ENCODE peak calls at places on chromosomes 1 and 21, in four cellular contexts. J is MM.1S, Q is stomach, H is aorta. U is an unnamed sample.

GRCh38 chr21:14548751-14549150 is 2.6 kb upstream of the SAMSN1 start:
- DNase-seq in H (no peak), Q (no peak), J (no peak), U (no peak)

GRCh38 chr1:216905052-216905580 is 181.9 kb upstream of the ESRRG start:
- DNase-seq in H (no peak), J (no peak), Q (no peak), U (no peak)

GRCh38 chr1:115840615-115841460 is at the start of gene NHLH2:
- DNase-seq in Q (no peak), J (no peak), H (no peak), U (no peak)

GRCh38 chr1:3735683-3736070 is 16.6 kb upstream of the CCDC27 start:
- DNase-seq in Q (no peak), H (no peak), J (no peak), U (no peak)

GRCh38 chr1:145983206-145983675 is 13.1 kb downstream of the TXNIP start:
- DNase-seq in H (no peak), Q (peak), J (no peak), U (peak)

GRCh38 chr1:27862671-27863551 is 9.4 kb upstream of the THEMIS2 start:
- DNase-seq in H (no peak), J (no peak), Q (no peak), U (no peak)

GRCh38 chr1:225933072-225933471 is 7.9 kb downstream of the LEFTY2 start:
- DNase-seq in H (no peak), J (no peak), Q (no peak), U (no peak)

GRCh38 chr1:110011527-110012041 is 22.8 kb upstream of the STRIP1 start:
- DNase-seq in H (no peak), J (peak), Q (peak), U (no peak)

GRCh38 chr1:226640737-226641136 is 92.2 kb downstream of the STUM start:
- DNase-seq in H (peak), Q (no peak), J (no peak), U (no peak)

GRCh38 chr1:166133857-166134256 is 32.9 kb downstream of the FAM78B start:
- DNase-seq in H (no peak), Q (no peak), J (no peak), U (no peak)

GRCh38 chr1:160046494-160047115 is 14.8 kb upstream of the PIGM start:
- DNase-seq in J (peak), H (no peak), Q (peak), U (peak)

GRCh38 chr1:111988377-111988742 is 1.1 kb downstream of the KCND3 start:
- DNase-seq in Q (no peak), H (no peak), J (no peak), U (no peak)

GRCh38 chr1:161177112-161177935 is at the start of gene B4GALT3:
- DNase-seq in J (peak), H (peak), Q (peak), U (peak)

GRCh38 chr1:24289937-24290595 is 29.1 kb upstream of the GRHL3 start:
- DNase-seq in Q (peak), J (no peak), H (peak), U (peak)

GRCh38 chr1:39529901-39530535 is 38.6 kb downstream of the BMP8A start:
- DNase-seq in H (no peak), J (no peak), Q (no peak), U (no peak)

GRCh38 chr1:31064685-31065309 is 720 bp downstream of the PUM1 start:
- DNase-seq in J (peak), Q (no peak), H (peak), U (no peak)

GRCh38 chr1:30088594-30089556 is 634.5 kb downstream of the MATN1 start:
- DNase-seq in J (no peak), H (no peak), Q (no peak), U (no peak)

GRCh38 chr1:47684518-47684917 is 246.7 kb downstream of the FOXD2 start:
- DNase-seq in J (no peak), Q (no peak), H (no peak), U (no peak)

GRCh38 chr1:89260575-89261275 is 11.9 kb downstream of the GBP5 start:
- DNase-seq in Q (no peak), J (no peak), H (no peak), U (no peak)
- H3K27ac ChIP-seq in Q (no peak), J (no peak), H (no peak), U (no peak)

GRCh38 chr1:168610111-168610510 is 33.7 kb downstream of the XCL1 start:
- DNase-seq in Q (no peak), H (no peak), J (no peak), U (no peak)
- H3K4me3 ChIP-seq in Q (no peak), H (no peak), J (no peak), U (no peak)

GRCh38 chr1:232629250-232630046 is 485 bp downstream of the SIPA1L2 start:
- DNase-seq in H (peak), Q (no peak), J (no peak), U (peak)
- H3K27ac ChIP-seq in H (no peak), Q (peak), J (no peak), U (no peak)

DNA sequence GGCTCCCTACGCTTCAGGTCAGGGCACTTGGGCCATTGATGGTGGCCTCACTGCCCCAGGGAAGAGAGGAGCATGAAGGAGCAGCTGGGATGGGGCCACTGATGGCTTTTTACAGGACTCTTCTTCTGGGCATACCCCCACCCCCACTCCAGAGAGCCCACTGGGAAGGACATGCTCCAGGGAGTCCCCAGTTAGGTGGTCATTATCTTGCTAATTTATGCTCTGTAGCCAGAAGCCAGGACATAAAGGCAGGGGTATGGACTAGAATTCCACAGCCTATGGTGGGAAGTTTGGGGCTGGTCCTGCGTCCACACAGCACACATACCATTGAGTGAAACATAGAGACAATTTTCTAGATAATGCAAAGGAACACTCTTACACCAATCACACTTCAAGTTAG is 8.8 kb upstream of the GRIK3 start:
- DNase-seq in J (no peak), H (no peak), Q (no peak), U (no peak)
- H3K4me3 ChIP-seq in J (no peak), H (no peak), Q (no peak), U (no peak)

GRCh38 chr21:45410865-45411809 is 6.2 kb downstream of the COL18A1 start:
- DNase-seq in Q (no peak), J (no peak), H (peak), U (no peak)
- H3K27ac ChIP-seq in Q (no peak), J (no peak), H (no peak), U (no peak)

DNA sequence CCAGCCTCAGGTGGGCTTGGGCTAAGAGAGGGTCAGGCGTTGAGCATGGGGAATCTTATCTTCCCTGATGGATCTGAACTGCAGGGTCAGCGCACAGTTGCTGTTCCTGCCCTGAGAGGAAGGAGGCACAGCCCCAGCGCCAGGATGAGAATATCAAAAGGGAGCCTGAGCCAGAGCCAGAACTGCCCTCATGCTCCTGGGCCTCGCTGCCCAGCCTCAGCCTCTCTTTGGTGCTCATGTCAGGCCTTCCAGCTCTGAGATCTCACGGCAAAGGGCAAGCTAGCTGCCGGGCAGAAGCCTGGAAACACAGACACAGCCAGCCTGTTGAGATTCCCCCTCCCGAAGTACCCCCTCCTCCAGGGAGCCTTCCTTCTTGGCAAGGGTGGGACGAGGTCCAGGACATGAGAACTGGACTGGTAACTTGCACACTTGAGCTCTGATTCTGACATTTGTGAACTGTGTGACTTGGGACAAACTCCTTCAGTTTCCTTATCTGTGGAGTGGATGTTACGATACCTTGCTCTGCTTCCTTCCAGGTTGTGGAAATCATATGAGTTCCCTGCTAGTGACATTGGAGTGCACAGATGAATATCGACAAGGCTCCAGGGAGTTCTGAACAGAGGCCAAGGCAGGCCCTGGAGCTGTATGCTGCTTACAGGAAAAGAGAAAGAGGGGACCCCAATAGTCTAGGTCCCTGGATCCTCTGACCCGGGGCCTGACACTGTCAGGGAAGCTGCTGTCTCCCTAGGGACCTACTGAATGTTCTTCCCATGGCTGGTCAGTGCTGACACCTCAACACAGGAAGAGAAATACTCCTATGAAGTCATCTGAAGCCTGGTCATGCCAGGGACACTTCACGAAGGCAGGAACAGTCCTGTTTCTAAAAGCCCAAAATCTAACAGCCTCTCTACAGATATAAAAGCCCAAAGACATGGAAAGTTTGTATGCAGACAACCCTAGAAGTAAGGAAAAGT is 1.4 kb upstream of the LAD1 start:
- DNase-seq in H (no peak), J (no peak), Q (no peak), U (no peak)
- H3K4me3 ChIP-seq in H (no peak), J (no peak), Q (peak), U (peak)